ENCODE peak calls at places on chromosome 7, in six cellular contexts. G, D, S, W, R and T are unnamed samples.

GRCh38 chr7:156432018-156432417 is 208.6 kb upstream of the RNF32 start:
- DNase-seq in W (no peak), R (no peak), D (no peak), S (no peak), G (no peak), T (no peak)

GRCh38 chr7:105173586-105173985 is 159.6 kb downstream of the KMT2E start:
- DNase-seq in S (no peak), R (no peak), D (no peak), G (no peak), W (no peak), T (no peak)

GRCh38 chr7:130112662-130113425 is 42.5 kb downstream of the KLHDC10 start:
- DNase-seq in D (no peak), R (no peak), S (no peak), W (no peak), G (no peak), T (no peak)

GRCh38 chr7:102321351-102322201 is 34.7 kb downstream of the SPDYE6 start:
- DNase-seq in S (no peak), W (no peak), R (no peak), D (peak; percentile 30), G (peak; percentile 83), T (no peak)

GRCh38 chr7:74480861-74481417 is 27.2 kb downstream of the GTF2IRD1 start:
- DNase-seq in D (peak; percentile 37), S (peak; percentile 87), W (peak; percentile 51), R (no peak), G (no peak), T (no peak)

GRCh38 chr7:106344861-106345260 is 60.1 kb upstream of the NAMPT start:
- DNase-seq in S (no peak), D (no peak), G (no peak), R (no peak), W (no peak), T (no peak)

GRCh38 chr7:121202834-121203233 is 126.0 kb upstream of the WNT16 start:
- DNase-seq in G (peak; percentile 4), D (no peak), R (no peak), S (no peak), W (peak; percentile 26), T (no peak)

GRCh38 chr7:585229-585711 is 65.6 kb upstream of the PDGFA start:
- DNase-seq in W (no peak), R (no peak), S (peak; percentile 28), G (no peak), D (no peak), T (peak; percentile 18)

GRCh38 chr7:55365103-55365679 is at the start of gene LANCL2:
- DNase-seq in D (no peak), S (peak; percentile 72), G (peak; percentile 85), W (peak; percentile 16), R (peak; percentile 91), T (no peak)

GRCh38 chr7:45219801-45220200 is 62.2 kb downstream of the RAMP3 start:
- DNase-seq in D (no peak), S (no peak), R (no peak), W (no peak), G (peak; percentile 15), T (no peak)

GRCh38 chr7:10974717-10975032 is 1.0 kb downstream of the PHF14 start:
- DNase-seq in S (no peak), G (no peak), R (no peak), W (no peak), D (no peak), T (no peak)

GRCh38 chr7:152896217-152896616 is 136.7 kb downstream of the ACTR3B start:
- DNase-seq in G (no peak), W (no peak), S (no peak), D (no peak), R (no peak), T (no peak)

GRCh38 chr7:126791306-126791705 is 461.4 kb downstream of the GRM8 start:
- DNase-seq in S (no peak), R (no peak), D (no peak), G (no peak), W (no peak), T (no peak)

GRCh38 chr7:95840953-95841950 is 68.9 kb downstream of the DYNC1I1 start:
- DNase-seq in G (peak; percentile 31), W (no peak), D (no peak), R (no peak), S (no peak), T (peak; percentile 46)

GRCh38 chr7:118664498-118664897 is 440.0 kb downstream of the ANKRD7 start:
- DNase-seq in R (no peak), W (no peak), S (no peak), D (no peak), G (no peak), T (no peak)

GRCh38 chr7:4049202-4049601 is 632.9 kb upstream of the FOXK1 start:
- DNase-seq in D (no peak), S (no peak), R (no peak), G (no peak), W (no peak), T (no peak)

GRCh38 chr7:35646289-35647033 is 48.5 kb downstream of the HERPUD2 start:
- DNase-seq in S (no peak), D (no peak), W (no peak), R (no peak), G (peak; percentile 14), T (peak; percentile 20)

GRCh38 chr7:135571834-135572233 is 14.1 kb downstream of the NUP205 start:
- DNase-seq in R (no peak), G (no peak), S (no peak), W (no peak), D (no peak), T (no peak)

GRCh38 chr7:135578569-135578968 is 20.9 kb downstream of the NUP205 start:
- DNase-seq in D (no peak), G (no peak), R (no peak), S (no peak), W (no peak), T (no peak)

GRCh38 chr7:135575296-135575695 is 17.6 kb downstream of the NUP205 start:
- DNase-seq in R (no peak), S (no peak), G (no peak), D (no peak), W (no peak), T (peak; percentile 50)

DNA sequence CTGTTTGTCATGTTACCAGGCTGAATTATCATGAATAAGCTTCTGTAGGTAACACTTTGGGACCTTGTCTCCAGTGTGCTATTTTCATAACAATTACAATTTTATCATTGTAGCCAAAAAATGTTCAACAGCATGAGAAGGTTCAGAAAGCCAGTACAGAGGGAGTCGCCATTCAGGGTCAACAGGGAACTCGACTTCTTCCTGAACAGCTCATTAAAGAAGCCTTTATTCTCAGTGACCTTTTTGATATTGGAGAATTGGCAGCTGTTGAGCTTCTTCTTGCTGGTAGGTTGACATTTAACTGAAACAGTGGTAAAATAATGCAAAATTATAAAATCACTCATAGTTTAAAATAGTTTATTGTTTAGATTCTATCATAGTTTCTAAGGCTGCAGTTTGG is 15.8 kb downstream of the NUP205 start:
- DNase-seq in R (no peak), D (no peak), W (no peak), G (no peak), S (no peak), T (no peak)
- TF ChIP-seq CTCF in R (no peak), D (no peak), W (no peak), G (no peak), S (no peak), T (no peak)

GRCh38 chr7:7569113-7569527 is 2.4 kb downstream of the MIOS start:
- DNase-seq in W (no peak), S (no peak), G (no peak), D (no peak), R (no peak), T (peak; percentile 83)

GRCh38 chr7:7568553-7568952 is 1.9 kb downstream of the MIOS start:
- DNase-seq in R (no peak), S (no peak), G (no peak), D (no peak), W (no peak), T (no peak)

GRCh38 chr7:7567898-7568531 is 1.3 kb downstream of the MIOS start:
- DNase-seq in R (no peak), G (no peak), W (no peak), S (no peak), D (no peak), T (peak; percentile 30)

GRCh38 chr7:7570584-7570983 is 3.9 kb downstream of the MIOS start:
- DNase-seq in R (no peak), S (peak; percentile 29), D (no peak), G (no peak), W (no peak), T (peak; percentile 32)

GRCh38 chr7:7569615-7570014 is 2.9 kb downstream of the MIOS start:
- DNase-seq in W (no peak), G (no peak), R (no peak), D (no peak), S (no peak), T (peak; percentile 55)
- H3K4me3 ChIP-seq in W (no peak overlapping the region), G (no peak overlapping the region), R (no peak overlapping the region), D (no peak overlapping the region), S (peak overlapping the region; percentile 15), T (peak overlapping the region; percentile 87)

DNA sequence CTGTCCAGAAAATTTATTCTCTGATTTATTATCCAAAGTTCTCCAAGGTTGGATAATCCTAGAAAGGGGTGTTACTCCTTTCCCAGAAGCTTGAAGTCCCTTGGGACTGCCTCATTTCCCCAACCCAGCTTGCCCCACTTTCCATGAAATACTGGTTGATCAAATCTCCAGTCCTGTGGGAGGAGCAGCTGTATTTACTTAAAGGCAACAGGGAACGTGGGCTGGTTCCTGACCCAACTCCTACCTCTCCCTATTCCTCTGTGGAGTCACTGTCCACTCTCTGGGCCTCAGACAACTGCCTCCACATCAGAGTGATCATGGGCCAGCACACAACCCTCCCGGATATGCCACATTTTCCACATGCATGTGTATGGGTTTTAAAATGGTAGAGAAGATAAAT is 166.2 kb upstream of the PRR15 start:
- DNase-seq in S (no peak), R (no peak), W (no peak), G (no peak), D (no peak), T (no peak)
- TF ChIP-seq CTCF in S (no peak), R (no peak), W (no peak), G (no peak), D (no peak), T (no peak)

DNA sequence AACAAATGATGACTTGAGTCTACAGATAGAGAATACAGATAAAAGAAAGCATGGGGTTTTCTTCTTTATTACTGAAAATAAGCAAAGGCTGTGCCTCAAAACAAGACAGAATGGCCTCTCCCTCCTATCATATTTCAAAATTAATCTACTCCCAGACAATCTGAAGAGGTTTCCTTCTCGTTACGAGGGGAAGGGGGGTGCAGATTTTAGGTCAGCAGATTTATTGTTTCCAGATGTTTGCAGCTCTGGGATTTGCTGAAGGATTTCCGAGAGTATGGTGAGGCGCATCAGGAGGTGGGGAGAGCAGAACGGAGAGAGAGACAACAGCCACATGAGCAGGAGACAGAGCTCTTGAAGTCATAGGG is 89.8 kb downstream of the KIAA1549 start:
- DNase-seq in W (no peak), G (no peak), S (no peak), D (no peak), R (no peak), T (no peak)
- H3K4me3 ChIP-seq in W (no peak overlapping the region), G (no peak overlapping the region), S (no peak overlapping the region), D (no peak overlapping the region), R (no peak overlapping the region), T (no peak overlapping the region)